ENCODE peak calls at places on chromosomes 3 and 15, in ten cellular contexts. J, Z, P, A, O, I, D, T, S and C are unnamed samples.

GRCh38 chr3:170780955-170781354 is 89.0 kb downstream of the RPL22L1 start:
- DNase-seq in J (peak), Z (no peak), P (no peak), A (no peak), O (peak), I (peak), D (no peak), T (no peak), S (no peak), C (no peak)

GRCh38 chr3:43523454-43524053 is 98.3 kb downstream of the ANO10 start:
- DNase-seq in J (peak), Z (no peak), P (no peak), A (no peak), O (no peak), I (no peak), D (no peak), T (no peak), S (no peak), C (no peak)

GRCh38 chr3:187210091-187210490 is 12.8 kb downstream of the RTP1 start:
- DNase-seq in J (no peak), Z (no peak), P (no peak), A (no peak), O (no peak), I (no peak), D (no peak), T (no peak), S (no peak), C (no peak)

GRCh38 chr3:128313181-128313725 is 153.4 kb downstream of the DNAJB8 start:
- DNase-seq in J (no peak), Z (no peak), P (no peak), A (no peak), O (no peak), I (no peak), D (no peak), T (no peak), S (no peak), C (no peak)

GRCh38 chr3:8239718-8240698 is 261.6 kb upstream of the LMCD1 start:
- DNase-seq in J (peak), Z (no peak), P (peak), A (no peak), O (peak), I (peak), D (peak), T (peak), S (no peak), C (no peak)

GRCh38 chr3:52108302-52109232 is 45.7 kb downstream of the POC1A start:
- DNase-seq in J (no peak), Z (no peak), P (no peak), A (peak), O (peak), I (peak), D (peak), T (no peak), S (no peak), C (no peak)

GRCh38 chr15:27067175-27067574 is 96.2 kb downstream of the GABRG3 start:
- DNase-seq in J (no peak), Z (no peak), P (no peak), A (no peak), O (no peak), I (no peak), D (no peak), T (no peak), S (no peak), C (no peak)

GRCh38 chr3:193905993-193906396 is 230.0 kb upstream of the HES1 start:
- DNase-seq in J (no peak), Z (no peak), P (no peak), A (peak), O (no peak), I (peak), D (no peak), T (no peak), S (no peak), C (no peak)

GRCh38 chr15:40392986-40393948 is 10.7 kb downstream of the KNSTRN start:
- DNase-seq in J (peak), Z (no peak), P (no peak), A (no peak), O (peak), I (peak), D (no peak), T (no peak), S (no peak), C (no peak)

GRCh38 chr15:47505712-47506542 is 211.4 kb upstream of the SEMA6D start:
- DNase-seq in J (peak), Z (no peak), P (no peak), A (no peak), O (peak), I (peak), D (no peak), T (no peak), S (no peak), C (no peak)

GRCh38 chr15:80970018-80970657 is 19.5 kb downstream of the MESD start:
- DNase-seq in J (peak), Z (no peak), P (peak), A (no peak), O (peak), I (no peak), D (peak), T (peak), S (peak), C (no peak)

GRCh38 chr3:183252973-183253363 is at the start of gene B3GNT5:
- DNase-seq in J (no peak), Z (no peak), P (no peak), A (peak), O (no peak), I (no peak), D (peak), T (peak), S (peak), C (peak)

GRCh38 chr15:38691951-38692788 is 127.6 kb upstream of the RASGRP1 start:
- DNase-seq in J (no peak), Z (no peak), P (no peak), A (no peak), O (no peak), I (no peak), D (no peak), T (no peak), S (no peak), C (no peak)

GRCh38 chr3:23611737-23612295 is 193.9 kb upstream of the UBE2E1 start:
- DNase-seq in J (peak), Z (peak), P (no peak), A (peak), O (peak), I (peak), D (peak), T (peak), S (no peak), C (peak)

GRCh38 chr3:180063783-180064182 is 27.0 kb upstream of the PEX5L start:
- DNase-seq in J (no peak), Z (no peak), P (no peak), A (no peak), O (no peak), I (no peak), D (no peak), T (no peak), S (no peak), C (no peak)

GRCh38 chr15:39925112-39925830 is 5.2 kb upstream of the GPR176 start:
- DNase-seq in J (peak), Z (no peak), P (no peak), A (no peak), O (peak), I (no peak), D (no peak), T (no peak), S (no peak), C (no peak)

GRCh38 chr15:92232317-92232716 is 161.4 kb upstream of the ST8SIA2 start:
- DNase-seq in J (no peak), Z (no peak), P (no peak), A (no peak), O (no peak), I (no peak), D (no peak), T (no peak), S (no peak), C (no peak)

GRCh38 chr3:44584646-44585501 is at the start of gene ZNF660:
- DNase-seq in J (peak), Z (peak), P (peak), A (peak), O (peak), I (peak), D (peak), T (peak), S (no peak), C (peak)

GRCh38 chr15:60392601-60392985 is 5.2 kb downstream of the ANXA2 start:
- DNase-seq in J (peak), Z (no peak), P (no peak), A (no peak), O (peak), I (no peak), D (no peak), T (no peak), S (no peak), C (no peak)

GRCh38 chr15:83843511-83843910 is 189.6 kb downstream of the ADAMTSL3 start:
- DNase-seq in J (peak), Z (no peak), P (no peak), A (peak), O (peak), I (peak), D (no peak), T (no peak), S (no peak), C (no peak)

GRCh38 chr15:36332301-36332700 is 247.1 kb upstream of the CDIN1 start:
- DNase-seq in J (peak), Z (no peak), P (no peak), A (no peak), O (peak), I (no peak), D (no peak), T (no peak), S (no peak), C (no peak)

GRCh38 chr15:77634266-77634962 is 1.7 kb upstream of the LINGO1 start:
- DNase-seq in J (peak), Z (no peak), P (peak), A (peak), O (peak), I (no peak), D (peak), T (peak), S (peak), C (peak)

GRCh38 chr3:172626241-172626640 is 84.6 kb downstream of the NCEH1 start:
- DNase-seq in J (peak), Z (no peak), P (no peak), A (no peak), O (peak), I (no peak), D (no peak), T (no peak), S (no peak), C (no peak)

GRCh38 chr15:40428183-40428582 is 12.6 kb upstream of the BAHD1 start:
- DNase-seq in J (no peak), Z (no peak), P (no peak), A (no peak), O (no peak), I (no peak), D (no peak), T (no peak), S (no peak), C (no peak)

GRCh38 chr3:56801597-56802410 is at the start of gene ARHGEF3:
- DNase-seq in J (peak), Z (peak), P (peak), A (peak), O (peak), I (no peak), D (peak), T (peak), S (peak), C (peak)

GRCh38 chr15:60804986-60805949 is 326.3 kb upstream of the ICE2 start:
- DNase-seq in J (peak), Z (no peak), P (no peak), A (peak), O (peak), I (peak), D (no peak), T (peak), S (no peak), C (no peak)

GRCh38 chr3:109687626-109688025 is 350.3 kb upstream of the DPPA4 start:
- DNase-seq in J (no peak), Z (no peak), P (no peak), A (no peak), O (no peak), I (no peak), D (no peak), T (no peak), S (no peak), C (no peak)

GRCh38 chr15:71683401-71684274 is 126.7 kb upstream of the NR2E3 start:
- DNase-seq in J (peak), Z (no peak), P (no peak), A (no peak), O (peak), I (no peak), D (no peak), T (no peak), S (no peak), C (no peak)

GRCh38 chr3:46646700-46647099 is 34.4 kb downstream of the FAM240A start:
- DNase-seq in J (peak), Z (no peak), P (no peak), A (no peak), O (peak), I (peak), D (no peak), T (no peak), S (no peak), C (no peak)

GRCh38 chr3:127177226-127177625 is 15.7 kb upstream of the PRR23E start:
- DNase-seq in J (no peak), Z (peak), P (no peak), A (no peak), O (peak), I (no peak), D (peak), T (no peak), S (no peak), C (no peak)

GRCh38 chr15:55389276-55389631 is 18.9 kb downstream of the CCPG1 start:
- DNase-seq in J (peak), Z (no peak), P (no peak), A (no peak), O (no peak), I (no peak), D (no peak), T (no peak), S (no peak), C (no peak)

GRCh38 chr15:33008284-33009011 is 186.1 kb downstream of the FMN1 start:
- DNase-seq in J (peak), Z (no peak), P (no peak), A (no peak), O (peak), I (peak), D (no peak), T (no peak), S (no peak), C (no peak)

GRCh38 chr3:135166266-135166825 is 371.3 kb downstream of the EPHB1 start:
- DNase-seq in J (no peak), Z (no peak), P (no peak), A (no peak), O (no peak), I (no peak), D (no peak), T (no peak), S (no peak), C (no peak)

GRCh38 chr3:43998841-43999805 is 242.6 kb upstream of the TOPAZ1 start:
- DNase-seq in J (peak), Z (no peak), P (no peak), A (no peak), O (peak), I (peak), D (peak), T (no peak), S (no peak), C (no peak)

GRCh38 chr3:69406156-69406555 is 20.3 kb upstream of the FRMD4B start:
- DNase-seq in J (peak), Z (no peak), P (no peak), A (no peak), O (peak), I (no peak), D (no peak), T (no peak), S (no peak), C (no peak)

GRCh38 chr3:171696805-171697204 is 113.5 kb downstream of the PLD1 start:
- DNase-seq in J (no peak), Z (no peak), P (no peak), A (no peak), O (no peak), I (no peak), D (no peak), T (no peak), S (no peak), C (no peak)

GRCh38 chr3:170222647-170223541 is 670 bp downstream of the PRKCI start:
- DNase-seq in J (peak), Z (no peak), P (no peak), A (no peak), O (peak), I (no peak), D (peak), T (peak), S (peak), C (no peak)

GRCh38 chr3:135905058-135905724 is 60.3 kb upstream of the PPP2R3A start:
- DNase-seq in J (peak), Z (no peak), P (no peak), A (no peak), O (peak), I (no peak), D (no peak), T (no peak), S (no peak), C (no peak)

GRCh38 chr15:98868564-98868963 is 139.0 kb downstream of the PGPEP1L start:
- DNase-seq in J (no peak), Z (no peak), P (no peak), A (no peak), O (no peak), I (no peak), D (peak), T (no peak), S (no peak), C (no peak)

GRCh38 chr15:98861188-98861587 is 146.4 kb downstream of the PGPEP1L start:
- DNase-seq in J (no peak), Z (no peak), P (no peak), A (no peak), O (no peak), I (no peak), D (no peak), T (no peak), S (no peak), C (no peak)

GRCh38 chr15:98866503-98866902 is 141.1 kb downstream of the PGPEP1L start:
- DNase-seq in J (peak), Z (no peak), P (no peak), A (no peak), O (peak), I (no peak), D (peak), T (no peak), S (no peak), C (no peak)

GRCh38 chr15:98863983-98864382 is 143.6 kb downstream of the PGPEP1L start:
- DNase-seq in J (no peak), Z (no peak), P (no peak), A (no peak), O (no peak), I (no peak), D (no peak), T (no peak), S (no peak), C (no peak)

GRCh38 chr15:98865397-98866339 is 141.9 kb downstream of the PGPEP1L start:
- DNase-seq in J (no peak), Z (peak), P (peak), A (peak), O (peak), I (no peak), D (peak), T (peak), S (peak), C (peak)
- H3K4me3 ChIP-seq in J (peak), Z (peak), P (peak), A (peak), O (peak), I (peak), D (peak), T (no peak), S (peak), C (peak)

GRCh38 chr3:89108154-89108553 is 733 bp downstream of the EPHA3 start:
- DNase-seq in J (no peak), Z (no peak), P (no peak), A (no peak), O (no peak), I (no peak), D (no peak), T (no peak), S (no peak), C (no peak)
- H3K4me3 ChIP-seq in J (peak), Z (peak), P (no peak), A (peak), O (no peak), I (peak), D (peak), T (no peak), S (no peak), C (peak)

DNA sequence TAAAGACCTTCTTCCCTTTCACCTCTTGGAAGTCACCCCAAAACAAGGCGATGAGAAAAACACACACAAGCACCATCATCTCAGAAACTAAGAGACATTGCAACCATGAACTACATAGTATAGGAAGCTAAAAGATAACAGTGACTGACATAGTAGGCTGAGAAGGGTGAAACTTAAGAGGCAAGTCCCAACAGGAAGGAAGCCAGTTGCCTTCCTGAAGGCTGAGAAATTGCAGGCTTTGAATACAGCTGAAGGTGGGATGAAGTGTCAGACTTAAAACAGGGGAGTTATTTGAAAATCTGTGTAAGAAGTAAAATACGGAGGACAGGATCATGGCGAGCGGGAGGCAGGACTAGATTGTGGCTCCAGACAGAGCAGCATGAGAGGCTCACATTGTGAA is 27.8 kb downstream of the SLC27A2 start:
- DNase-seq in J (no peak), Z (no peak), P (no peak), A (no peak), O (no peak), I (no peak), D (no peak), T (no peak), S (no peak), C (no peak)
- H3K4me3 ChIP-seq in J (no peak), Z (no peak), P (no peak), A (no peak), O (no peak), I (no peak), D (no peak), T (no peak), S (no peak), C (no peak)

DNA sequence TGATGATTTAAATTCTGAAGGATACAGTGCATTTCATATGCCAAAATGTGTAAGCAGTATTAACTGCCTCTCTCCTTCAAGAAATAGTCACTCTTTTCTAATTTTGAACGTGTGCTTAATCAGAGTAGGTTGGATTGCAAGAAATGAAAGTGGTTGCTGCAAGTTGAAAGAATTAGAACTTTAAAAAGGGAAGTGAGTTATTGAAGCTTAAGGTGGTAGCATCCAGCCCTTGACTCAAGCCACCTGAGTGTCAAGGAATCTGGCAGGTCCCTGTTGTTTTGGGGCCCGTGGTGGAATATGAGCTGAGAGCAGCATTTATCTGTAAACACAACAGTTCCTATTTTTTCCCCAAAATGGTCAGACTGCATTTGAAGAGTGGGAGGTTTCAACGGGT is 1.7 kb downstream of the ITPR1 start:
- DNase-seq in J (no peak), Z (no peak), P (no peak), A (no peak), O (no peak), I (no peak), D (peak), T (no peak), S (no peak), C (no peak)
- H3K4me3 ChIP-seq in J (peak), Z (peak), P (peak), A (peak), O (no peak), I (peak), D (peak), T (no peak), S (peak), C (peak)

GRCh38 chr15:96323250-96324162 is 7.0 kb upstream of the NR2F2 start:
- DNase-seq in J (no peak), Z (no peak), P (no peak), A (no peak), O (no peak), I (no peak), D (no peak), T (no peak), S (no peak), C (no peak)

GRCh38 chr15:96325579-96326331 is 4.7 kb upstream of the NR2F2 start:
- DNase-seq in J (peak), Z (no peak), P (no peak), A (no peak), O (peak), I (no peak), D (no peak), T (no peak), S (no peak), C (no peak)

GRCh38 chr15:96324900-96325299 is 5.6 kb upstream of the NR2F2 start:
- DNase-seq in J (no peak), Z (no peak), P (no peak), A (no peak), O (no peak), I (no peak), D (no peak), T (no peak), S (no peak), C (no peak)

GRCh38 chr15:96322401-96323249 is 7.9 kb upstream of the NR2F2 start:
- DNase-seq in J (peak), Z (peak), P (no peak), A (peak), O (no peak), I (no peak), D (no peak), T (no peak), S (no peak), C (peak)

GRCh38 chr15:96324192-96324895 is 6.2 kb upstream of the NR2F2 start:
- DNase-seq in J (no peak), Z (peak), P (no peak), A (no peak), O (no peak), I (no peak), D (no peak), T (no peak), S (no peak), C (no peak)
- H3K4me3 ChIP-seq in J (peak), Z (peak), P (no peak), A (peak), O (peak), I (peak), D (peak), T (no peak), S (no peak), C (peak)

GRCh38 chr15:63506537-63507035 is 2.2 kb downstream of the USP3 start:
- DNase-seq in J (peak), Z (no peak), P (no peak), A (no peak), O (no peak), I (no peak), D (no peak), T (no peak), S (no peak), C (no peak)
- H3K4me3 ChIP-seq in J (peak), Z (peak), P (peak), A (peak), O (peak), I (no peak), D (no peak), T (no peak), S (peak), C (no peak)

GRCh38 chr15:74613953-74614743 is 1.5 kb upstream of the CLK3 start:
- DNase-seq in J (no peak), Z (no peak), P (no peak), A (no peak), O (no peak), I (no peak), D (no peak), T (no peak), S (no peak), C (no peak)
- H3K4me3 ChIP-seq in J (peak), Z (peak), P (peak), A (peak), O (peak), I (peak), D (peak), T (peak), S (peak), C (peak)